ENCODE peak calls at places on chromosomes 13 and 19, in six cellular contexts. V is A172; W is CD8-positive, alpha-beta T cell; F is aorta; K is left ventricle myocardium inferior; U is esophagus muscularis mucosa. P is an unnamed sample.

GRCh38 chr13:39765801-39766463 is 110.5 kb downstream of the COG6 start:
- DNase-seq in V (no peak), W (no peak), F (no peak), K (peak; percentile 35), U (no peak), P (peak; percentile 36)

GRCh38 chr19:4369109-4369887 is 25.9 kb downstream of the MPND start:
- DNase-seq in V (peak; percentile 84), W (peak; percentile 23), F (peak; percentile 77), K (peak; percentile 46), U (no peak), P (no peak)

GRCh38 chr19:35223856-35224505 is 4.6 kb downstream of the FAM187B start:
- DNase-seq in V (no peak), W (no peak), F (no peak), K (no peak), U (peak; percentile 39), P (no peak)

GRCh38 chr19:57974434-57974833 is at the start of gene C19orf18:
- DNase-seq in V (no peak), W (no peak), F (no peak), K (no peak), U (no peak), P (no peak)

GRCh38 chr13:77492982-77493381 is 42.5 kb upstream of the SCEL start:
- DNase-seq in V (peak; percentile 11), W (no peak), F (no peak), K (no peak), U (no peak), P (no peak)

GRCh38 chr19:42634409-42635232 is 39.9 kb upstream of the CEACAM8 start:
- DNase-seq in V (peak; percentile 56), W (no peak), F (no peak), K (no peak), U (no peak), P (no peak)

GRCh38 chr19:40150170-40150569 is 41.1 kb upstream of the MAP3K10 start:
- DNase-seq in V (no peak), W (no peak), F (no peak), K (no peak), U (no peak), P (no peak)

GRCh38 chr13:113804017-113804702 is 45.1 kb downstream of the TMEM255B start:
- DNase-seq in V (peak; percentile 52), W (no peak), F (peak; percentile 36), K (no peak), U (no peak), P (no peak)

GRCh38 chr19:29482855-29483640 is 42.7 kb upstream of the VSTM2B start:
- DNase-seq in V (no peak), W (no peak), F (no peak), K (no peak), U (peak; percentile 64), P (no peak)

GRCh38 chr13:20475927-20476691 is 49.5 kb downstream of the CRYL1 start:
- DNase-seq in V (no peak), W (peak; percentile 48), F (no peak), K (no peak), U (no peak), P (no peak)

GRCh38 chr13:41267106-41267505 is 3.7 kb upstream of the MTRF1 start:
- DNase-seq in V (no peak), W (no peak), F (no peak), K (no peak), U (no peak), P (no peak)

GRCh38 chr13:74444877-74445479 is 310.8 kb upstream of the KLF12 start:
- DNase-seq in V (peak; percentile 8), W (no peak), F (no peak), K (no peak), U (no peak), P (no peak)

GRCh38 chr19:28264556-28264955 is 948.4 kb downstream of the UQCRFS1 start:
- DNase-seq in V (no peak), W (no peak), F (no peak), K (no peak), U (no peak), P (no peak)

GRCh38 chr13:44758595-44759221 is 182.6 kb upstream of the TSC22D1 start:
- DNase-seq in V (peak; percentile 71), W (no peak), F (no peak), K (no peak), U (no peak), P (no peak)

GRCh38 chr19:54469496-54469934 is 3.6 kb downstream of the CDC42EP5 start:
- DNase-seq in V (no peak), W (no peak), F (no peak), K (peak; percentile 67), U (no peak), P (no peak)

GRCh38 chr13:64640002-64640401 is 2590.1 kb downstream of the PCDH9 start:
- DNase-seq in V (no peak), W (no peak), F (no peak), K (no peak), U (no peak), P (no peak)

GRCh38 chr13:34733720-34734119 is 208.3 kb upstream of the NBEA start:
- DNase-seq in V (no peak), W (no peak), F (no peak), K (no peak), U (no peak), P (no peak)

GRCh38 chr13:78586706-78587105 is 16.6 kb downstream of the POU4F1 start:
- DNase-seq in V (no peak), W (no peak), F (no peak), K (no peak), U (no peak), P (no peak)

GRCh38 chr19:46967578-46968018 is 52.0 kb upstream of the NPAS1 start:
- DNase-seq in V (no peak), W (no peak), F (peak; percentile 71), K (peak; percentile 88), U (no peak), P (no peak)

GRCh38 chr13:46668302-46668720 is 115.3 kb downstream of the LRCH1 start:
- DNase-seq in V (peak; percentile 77), W (no peak), F (peak; percentile 68), K (peak; percentile 35), U (no peak), P (no peak)

GRCh38 chr13:73521970-73522549 is 463.3 kb downstream of the KLF5 start:
- DNase-seq in V (no peak), W (no peak), F (no peak), K (no peak), U (no peak), P (no peak)

GRCh38 chr13:102402292-102402691 is 444 bp upstream of the FGF14 start:
- DNase-seq in V (peak; percentile 31), W (no peak), F (no peak), K (peak; percentile 16), U (no peak), P (no peak)

GRCh38 chr19:1293782-1294621 is 8.3 kb downstream of the EFNA2 start:
- DNase-seq in V (no peak), W (no peak), F (no peak), K (no peak), U (no peak), P (no peak)

GRCh38 chr13:101915333-101915732 is 462.9 kb downstream of the ITGBL1 start:
- DNase-seq in V (no peak), W (no peak), F (no peak), K (no peak), U (no peak), P (peak; percentile 57)

GRCh38 chr13:108755084-108755483 is 125.7 kb downstream of the MYO16 start:
- DNase-seq in V (no peak), W (no peak), F (no peak), K (no peak), U (no peak), P (no peak)

GRCh38 chr19:10270616-10271394 is at the start of gene ICAM1:
- DNase-seq in V (no peak), W (peak; percentile 40), F (peak; percentile 94), K (peak; percentile 84), U (peak; percentile 98), P (no peak)

GRCh38 chr13:33542309-33543088 is 256.9 kb upstream of the STARD13 start:
- DNase-seq in V (peak; percentile 96), W (peak; percentile 98), F (peak; percentile 99), K (peak; percentile 99), U (peak; percentile 100), P (peak; percentile 70)

GRCh38 chr19:6723108-6723618 is 2.7 kb upstream of the C3 start:
- DNase-seq in V (peak; percentile 51), W (no peak), F (peak; percentile 52), K (peak; percentile 56), U (peak; percentile 93), P (no peak)

GRCh38 chr19:33111587-33111986 is 20.3 kb upstream of the WDR88 start:
- DNase-seq in V (no peak), W (no peak), F (no peak), K (no peak), U (no peak), P (no peak)

GRCh38 chr19:6725513-6726231 is 5.2 kb upstream of the C3 start:
- DNase-seq in V (no peak), W (no peak), F (no peak), K (no peak), U (no peak), P (no peak)

GRCh38 chr13:43484432-43485225 is 302.1 kb downstream of the ENOX1 start:
- DNase-seq in V (no peak), W (no peak), F (peak; percentile 47), K (no peak), U (no peak), P (no peak)

GRCh38 chr19:42143341-42144234 is 11.3 kb upstream of the POU2F2 start:
- DNase-seq in V (peak; percentile 27), W (no peak), F (no peak), K (no peak), U (no peak), P (no peak)

GRCh38 chr13:39326471-39326870 is 276.5 kb downstream of the LHFPL6 start:
- DNase-seq in V (no peak), W (no peak), F (no peak), K (no peak), U (no peak), P (no peak)

GRCh38 chr13:53368948-53369347 is 340.3 kb downstream of the OLFM4 start:
- DNase-seq in V (no peak), W (no peak), F (no peak), K (no peak), U (no peak), P (no peak)

GRCh38 chr13:73748404-73748803 is 385.8 kb downstream of the KLF12 start:
- DNase-seq in V (no peak), W (no peak), F (no peak), K (no peak), U (no peak), P (no peak)

P was measured in NCI-H1436 treated with DMSO at 0.1 percent for 48 hours.